ENCODE peak calls at places on chromosome 10, in seven cellular contexts. U is myocyte, G is cortex of kidney, N is germinal center, W is amygdala, J is HS-27A, H is GM23248. Z is an unnamed sample.

GRCh38 chr10:60200012-60200681 is 189.5 kb downstream of the ANK3 start:
- DNase-seq in U (no peak), G (no peak), N (no peak), W (no peak), J (no peak), H (no peak), Z (no peak)

GRCh38 chr10:43125274-43125845 is 12.9 kb upstream of the CSGALNACT2 start:
- DNase-seq in U (no peak), G (no peak), N (no peak), W (no peak), J (no peak), H (no peak), Z (no peak)

GRCh38 chr10:61845950-61846268 is 55.6 kb upstream of the ARID5B start:
- DNase-seq in U (no peak), G (no peak), N (no peak), W (no peak), J (no peak), H (no peak), Z (no peak)

GRCh38 chr10:132113766-132114365 is 48.1 kb downstream of the JAKMIP3 start:
- DNase-seq in U (no peak), G (no peak), N (no peak), W (no peak), J (no peak), H (no peak), Z (no peak)

GRCh38 chr10:42866115-42866995 is 83.8 kb downstream of the BMS1 start:
- DNase-seq in U (peak), G (no peak), N (peak), W (peak), J (peak), H (peak), Z (peak)

GRCh38 chr10:132056663-132057062 is 9.1 kb upstream of the JAKMIP3 start:
- DNase-seq in U (no peak), G (no peak), N (no peak), W (no peak), J (no peak), H (no peak), Z (no peak)

GRCh38 chr10:132836248-132836831 is 50.4 kb upstream of the NKX6-2 start:
- DNase-seq in U (peak), G (no peak), N (no peak), W (no peak), J (no peak), H (no peak), Z (no peak)

GRCh38 chr10:101027281-101027680 is 3.6 kb downstream of the PDZD7 start:
- DNase-seq in U (no peak), G (no peak), N (no peak), W (no peak), J (no peak), H (no peak), Z (no peak)

GRCh38 chr10:14705548-14706234 is 69.0 kb downstream of the FAM107B start:
- DNase-seq in U (no peak), G (no peak), N (peak), W (no peak), J (no peak), H (no peak), Z (no peak)

GRCh38 chr10:96587255-96588059 is 645 bp upstream of the TM9SF3 start:
- DNase-seq in U (peak), G (no peak), N (peak), W (no peak), J (peak), H (peak), Z (no peak)

GRCh38 chr10:104937528-104937927 is 296.4 kb downstream of the SORCS3 start:
- DNase-seq in U (peak), G (no peak), N (no peak), W (no peak), J (peak), H (peak), Z (no peak)

GRCh38 chr10:102198027-102198426 is 28.1 kb upstream of the ELOVL3 start:
- DNase-seq in U (no peak), G (no peak), N (no peak), W (no peak), J (no peak), H (no peak), Z (no peak)

GRCh38 chr10:119283818-119284217 is 76.4 kb downstream of the GRK5 start:
- DNase-seq in U (no peak), G (no peak), N (peak), W (no peak), J (no peak), H (no peak), Z (no peak)

GRCh38 chr10:45375716-45376231 is 1.8 kb downstream of the ALOX5 start:
- DNase-seq in U (no peak), G (no peak), N (peak), W (no peak), J (no peak), H (no peak), Z (no peak)

GRCh38 chr10:59903871-59904270 is 2.5 kb downstream of the CCDC6 start:
- DNase-seq in U (no peak), G (no peak), N (no peak), W (no peak), J (no peak), H (peak), Z (no peak)

GRCh38 chr10:125985557-125986246 is 89.3 kb downstream of the FANK1 start:
- DNase-seq in U (peak), G (no peak), N (no peak), W (no peak), J (no peak), H (peak), Z (no peak)

GRCh38 chr10:16545126-16545736 is 23.6 kb upstream of the C1QL3 start:
- DNase-seq in U (peak), G (no peak), N (peak), W (no peak), J (no peak), H (peak), Z (peak)

GRCh38 chr10:124161212-124162000 is 68.0 kb upstream of the CHST15 start:
- DNase-seq in U (peak), G (no peak), N (no peak), W (no peak), J (no peak), H (no peak), Z (no peak)

GRCh38 chr10:84715911-84716310 is 387.5 kb downstream of the CCSER2 start:
- DNase-seq in U (no peak), G (no peak), N (peak), W (no peak), J (peak), H (peak), Z (peak)

GRCh38 chr10:63057509-63057908 is 75.6 kb upstream of the NRBF2 start:
- DNase-seq in U (no peak), G (no peak), N (no peak), W (no peak), J (no peak), H (no peak), Z (no peak)

GRCh38 chr10:32459072-32459703 is 13.2 kb downstream of the CCDC7 start:
- DNase-seq in U (peak), G (no peak), N (no peak), W (no peak), J (no peak), H (no peak), Z (no peak)

GRCh38 chr10:33306756-33307519 is 27.5 kb downstream of the NRP1 start:
- DNase-seq in U (peak), G (no peak), N (no peak), W (no peak), J (no peak), H (peak), Z (no peak)

GRCh38 chr10:131531265-131532190 is 220.0 kb upstream of the TCERG1L start:
- DNase-seq in U (no peak), G (no peak), N (no peak), W (no peak), J (no peak), H (no peak), Z (no peak)

GRCh38 chr10:132486539-132487121 is 51.0 kb upstream of the INPP5A start:
- DNase-seq in U (no peak), G (no peak), N (no peak), W (no peak), J (no peak), H (no peak), Z (no peak)

GRCh38 chr10:95485445-95485844 is 75.7 kb downstream of the SORBS1 start:
- DNase-seq in U (no peak), G (no peak), N (no peak), W (no peak), J (no peak), H (peak), Z (no peak)

GRCh38 chr10:51860257-51860656 is 160.9 kb upstream of the CSTF2T start:
- DNase-seq in U (peak), G (no peak), N (no peak), W (no peak), J (no peak), H (peak), Z (no peak)

GRCh38 chr10:46052057-46052790 is 6.2 kb upstream of the MSMB start:
- DNase-seq in U (no peak), G (no peak), N (no peak), W (no peak), J (no peak), H (no peak), Z (no peak)

GRCh38 chr10:3668276-3668960 is 116.6 kb downstream of the KLF6 start:
- DNase-seq in U (no peak), G (no peak), N (peak), W (no peak), J (peak), H (peak), Z (no peak)

GRCh38 chr10:126669188-126669587 is 1.3 kb downstream of the C10orf90 start:
- DNase-seq in U (no peak), G (no peak), N (no peak), W (no peak), J (no peak), H (no peak), Z (no peak)

GRCh38 chr10:113651021-113651420 is 12.8 kb downstream of the NRAP start:
- DNase-seq in U (no peak), G (no peak), N (no peak), W (no peak), J (no peak), H (no peak), Z (no peak)

GRCh38 chr10:74543276-74543675 is 283.1 kb upstream of the KAT6B start:
- DNase-seq in U (no peak), G (no peak), N (no peak), W (no peak), J (no peak), H (peak), Z (no peak)